ENCODE peak calls at places on chromosomes 11 and 22, in six cellular contexts. One of them, this sample, is unnamed.
A peak's percentile ranks its signal among the peaks of the same experiment; 100 is the strongest.

GRCh38 chr11:28836285-28837081 is 728.3 kb downstream of the METTL15 start:
- DNase-seq in activated CD8-positive, alpha-beta memory T cell treated with anti-CD3 and anti-CD28 coated beads, Interleukin-2, amount 50 U/mL, for 48 hours: no peak
- DNase-seq in transverse colon: no peak
- DNase-seq in RWPE1: peak; percentile 74
- DNase-seq in stimulated activated CD4-positive, alpha-beta T cell treated with anti-CD3 and anti-CD28 coated beads, Interleukin-2, amount 100 ng/mL, for 48 hours: no peak
- DNase-seq in WTC11: no peak
- DNase-seq in this sample: no peak

GRCh38 chr11:119709638-119710346 is 19.2 kb downstream of the NECTIN1 start:
- DNase-seq in stimulated activated CD4-positive, alpha-beta T cell treated with anti-CD3 and anti-CD28 coated beads, Interleukin-2, amount 100 ng/mL, for 48 hours: no peak
- DNase-seq in transverse colon: no peak
- DNase-seq in RWPE1: no peak
- DNase-seq in WTC11: peak; percentile 53
- DNase-seq in activated CD8-positive, alpha-beta memory T cell treated with anti-CD3 and anti-CD28 coated beads, Interleukin-2, amount 50 U/mL, for 48 hours: no peak
- DNase-seq in this sample: no peak

GRCh38 chr11:8543278-8543677 is 50.8 kb downstream of the STK33 start:
- DNase-seq in stimulated activated CD4-positive, alpha-beta T cell treated with anti-CD3 and anti-CD28 coated beads, Interleukin-2, amount 100 ng/mL, for 48 hours: no peak
- DNase-seq in WTC11: no peak
- DNase-seq in transverse colon: no peak
- DNase-seq in activated CD8-positive, alpha-beta memory T cell treated with anti-CD3 and anti-CD28 coated beads, Interleukin-2, amount 50 U/mL, for 48 hours: no peak
- DNase-seq in RWPE1: no peak
- DNase-seq in this sample: no peak

GRCh38 chr11:117430293-117430955 is 102.8 kb downstream of the CEP164 start:
- DNase-seq in RWPE1: no peak
- DNase-seq in stimulated activated CD4-positive, alpha-beta T cell treated with anti-CD3 and anti-CD28 coated beads, Interleukin-2, amount 100 ng/mL, for 48 hours: no peak
- DNase-seq in transverse colon: no peak
- DNase-seq in activated CD8-positive, alpha-beta memory T cell treated with anti-CD3 and anti-CD28 coated beads, Interleukin-2, amount 50 U/mL, for 48 hours: no peak
- DNase-seq in WTC11: no peak
- DNase-seq in this sample: no peak

GRCh38 chr11:64407630-64408029 is 48.7 kb downstream of the RPS6KA4 start:
- DNase-seq in activated CD8-positive, alpha-beta memory T cell treated with anti-CD3 and anti-CD28 coated beads, Interleukin-2, amount 50 U/mL, for 48 hours: no peak
- DNase-seq in stimulated activated CD4-positive, alpha-beta T cell treated with anti-CD3 and anti-CD28 coated beads, Interleukin-2, amount 100 ng/mL, for 48 hours: no peak
- DNase-seq in WTC11: no peak
- DNase-seq in transverse colon: no peak
- DNase-seq in RWPE1: no peak
- DNase-seq in this sample: no peak

GRCh38 chr11:29534831-29535230 is 482.0 kb downstream of the KCNA4 start:
- DNase-seq in WTC11: no peak
- DNase-seq in transverse colon: no peak
- DNase-seq in activated CD8-positive, alpha-beta memory T cell treated with anti-CD3 and anti-CD28 coated beads, Interleukin-2, amount 50 U/mL, for 48 hours: no peak
- DNase-seq in stimulated activated CD4-positive, alpha-beta T cell treated with anti-CD3 and anti-CD28 coated beads, Interleukin-2, amount 100 ng/mL, for 48 hours: no peak
- DNase-seq in RWPE1: peak; percentile 13
- DNase-seq in this sample: no peak

GRCh38 chr11:68658097-68658496 is 26.2 kb upstream of the GAL start:
- DNase-seq in transverse colon: no peak
- DNase-seq in WTC11: no peak
- DNase-seq in activated CD8-positive, alpha-beta memory T cell treated with anti-CD3 and anti-CD28 coated beads, Interleukin-2, amount 50 U/mL, for 48 hours: no peak
- DNase-seq in RWPE1: no peak
- DNase-seq in stimulated activated CD4-positive, alpha-beta T cell treated with anti-CD3 and anti-CD28 coated beads, Interleukin-2, amount 100 ng/mL, for 48 hours: no peak
- DNase-seq in this sample: no peak

GRCh38 chr22:37970864-37971263 is 13.5 kb downstream of the SOX10 start:
- DNase-seq in RWPE1: no peak
- DNase-seq in transverse colon: no peak
- DNase-seq in stimulated activated CD4-positive, alpha-beta T cell treated with anti-CD3 and anti-CD28 coated beads, Interleukin-2, amount 100 ng/mL, for 48 hours: no peak
- DNase-seq in WTC11: no peak
- DNase-seq in activated CD8-positive, alpha-beta memory T cell treated with anti-CD3 and anti-CD28 coated beads, Interleukin-2, amount 50 U/mL, for 48 hours: no peak
- DNase-seq in this sample: no peak

GRCh38 chr11:116603783-116604323 is 168.9 kb downstream of the BUD13 start:
- DNase-seq in WTC11: no peak
- DNase-seq in stimulated activated CD4-positive, alpha-beta T cell treated with anti-CD3 and anti-CD28 coated beads, Interleukin-2, amount 100 ng/mL, for 48 hours: no peak
- DNase-seq in RWPE1: no peak
- DNase-seq in activated CD8-positive, alpha-beta memory T cell treated with anti-CD3 and anti-CD28 coated beads, Interleukin-2, amount 50 U/mL, for 48 hours: peak; percentile 18
- DNase-seq in transverse colon: no peak
- DNase-seq in this sample: no peak

GRCh38 chr11:6251120-6251733 is 8.4 kb upstream of the CCKBR start:
- DNase-seq in transverse colon: peak; percentile 82
- DNase-seq in activated CD8-positive, alpha-beta memory T cell treated with anti-CD3 and anti-CD28 coated beads, Interleukin-2, amount 50 U/mL, for 48 hours: peak; percentile 76
- DNase-seq in WTC11: peak; percentile 89
- DNase-seq in RWPE1: peak; percentile 47
- DNase-seq in stimulated activated CD4-positive, alpha-beta T cell treated with anti-CD3 and anti-CD28 coated beads, Interleukin-2, amount 100 ng/mL, for 48 hours: peak; percentile 49
- DNase-seq in this sample: peak; percentile 84

GRCh38 chr11:131495417-131495816 is 125.0 kb downstream of the NTM start:
- DNase-seq in WTC11: no peak
- DNase-seq in RWPE1: no peak
- DNase-seq in activated CD8-positive, alpha-beta memory T cell treated with anti-CD3 and anti-CD28 coated beads, Interleukin-2, amount 50 U/mL, for 48 hours: no peak
- DNase-seq in stimulated activated CD4-positive, alpha-beta T cell treated with anti-CD3 and anti-CD28 coated beads, Interleukin-2, amount 100 ng/mL, for 48 hours: no peak
- DNase-seq in transverse colon: peak; percentile 20
- DNase-seq in this sample: no peak

GRCh38 chr11:120004723-120005122 is 133.2 kb downstream of the TRIM29 start:
- DNase-seq in stimulated activated CD4-positive, alpha-beta T cell treated with anti-CD3 and anti-CD28 coated beads, Interleukin-2, amount 100 ng/mL, for 48 hours: no peak
- DNase-seq in WTC11: no peak
- DNase-seq in activated CD8-positive, alpha-beta memory T cell treated with anti-CD3 and anti-CD28 coated beads, Interleukin-2, amount 50 U/mL, for 48 hours: no peak
- DNase-seq in RWPE1: no peak
- DNase-seq in transverse colon: no peak
- DNase-seq in this sample: no peak

GRCh38 chr11:110185599-110185998 is 92.4 kb downstream of the ZC3H12C start:
- DNase-seq in transverse colon: no peak
- DNase-seq in stimulated activated CD4-positive, alpha-beta T cell treated with anti-CD3 and anti-CD28 coated beads, Interleukin-2, amount 100 ng/mL, for 48 hours: no peak
- DNase-seq in RWPE1: no peak
- DNase-seq in WTC11: no peak
- DNase-seq in activated CD8-positive, alpha-beta memory T cell treated with anti-CD3 and anti-CD28 coated beads, Interleukin-2, amount 50 U/mL, for 48 hours: no peak
- DNase-seq in this sample: no peak

GRCh38 chr11:73375830-73376167 is 400 bp upstream of the RELT start:
- DNase-seq in transverse colon: no peak
- DNase-seq in stimulated activated CD4-positive, alpha-beta T cell treated with anti-CD3 and anti-CD28 coated beads, Interleukin-2, amount 100 ng/mL, for 48 hours: no peak
- DNase-seq in activated CD8-positive, alpha-beta memory T cell treated with anti-CD3 and anti-CD28 coated beads, Interleukin-2, amount 50 U/mL, for 48 hours: no peak
- DNase-seq in WTC11: no peak
- DNase-seq in RWPE1: no peak
- DNase-seq in this sample: no peak

GRCh38 chr11:72069787-72070251 is 10.5 kb downstream of the NUMA1 start:
- DNase-seq in transverse colon: peak; percentile 83
- DNase-seq in RWPE1: peak; percentile 69
- DNase-seq in activated CD8-positive, alpha-beta memory T cell treated with anti-CD3 and anti-CD28 coated beads, Interleukin-2, amount 50 U/mL, for 48 hours: no peak
- DNase-seq in stimulated activated CD4-positive, alpha-beta T cell treated with anti-CD3 and anti-CD28 coated beads, Interleukin-2, amount 100 ng/mL, for 48 hours: no peak
- DNase-seq in WTC11: no peak
- DNase-seq in this sample: no peak

GRCh38 chr22:23251445-23252093 is 71.3 kb downstream of the BCR start:
- DNase-seq in transverse colon: peak; percentile 43
- DNase-seq in RWPE1: peak; percentile 38
- DNase-seq in stimulated activated CD4-positive, alpha-beta T cell treated with anti-CD3 and anti-CD28 coated beads, Interleukin-2, amount 100 ng/mL, for 48 hours: no peak
- DNase-seq in WTC11: no peak
- DNase-seq in activated CD8-positive, alpha-beta memory T cell treated with anti-CD3 and anti-CD28 coated beads, Interleukin-2, amount 50 U/mL, for 48 hours: no peak
- DNase-seq in this sample: no peak

GRCh38 chr11:84396521-84396920 is 1110.4 kb upstream of the CCDC90B start:
- DNase-seq in transverse colon: no peak
- DNase-seq in WTC11: no peak
- DNase-seq in activated CD8-positive, alpha-beta memory T cell treated with anti-CD3 and anti-CD28 coated beads, Interleukin-2, amount 50 U/mL, for 48 hours: no peak
- DNase-seq in stimulated activated CD4-positive, alpha-beta T cell treated with anti-CD3 and anti-CD28 coated beads, Interleukin-2, amount 100 ng/mL, for 48 hours: no peak
- DNase-seq in RWPE1: no peak
- DNase-seq in this sample: no peak

GRCh38 chr11:62269654-62270278 is at the start of gene SCGB2A2:
- DNase-seq in WTC11: no peak
- DNase-seq in activated CD8-positive, alpha-beta memory T cell treated with anti-CD3 and anti-CD28 coated beads, Interleukin-2, amount 50 U/mL, for 48 hours: no peak
- DNase-seq in transverse colon: no peak
- DNase-seq in stimulated activated CD4-positive, alpha-beta T cell treated with anti-CD3 and anti-CD28 coated beads, Interleukin-2, amount 100 ng/mL, for 48 hours: no peak
- DNase-seq in RWPE1: peak; percentile 16
- DNase-seq in this sample: no peak

GRCh38 chr11:69513196-69513595 is 31.7 kb downstream of the LINC01488 start:
- DNase-seq in RWPE1: no peak
- DNase-seq in activated CD8-positive, alpha-beta memory T cell treated with anti-CD3 and anti-CD28 coated beads, Interleukin-2, amount 50 U/mL, for 48 hours: no peak
- DNase-seq in WTC11: no peak
- DNase-seq in stimulated activated CD4-positive, alpha-beta T cell treated with anti-CD3 and anti-CD28 coated beads, Interleukin-2, amount 100 ng/mL, for 48 hours: no peak
- DNase-seq in transverse colon: no peak
- DNase-seq in this sample: no peak

GRCh38 chr11:67438121-67438902 is 830 bp upstream of the PTPRCAP start:
- DNase-seq in transverse colon: peak; percentile 76
- DNase-seq in RWPE1: no peak
- DNase-seq in stimulated activated CD4-positive, alpha-beta T cell treated with anti-CD3 and anti-CD28 coated beads, Interleukin-2, amount 100 ng/mL, for 48 hours: peak; percentile 69
- DNase-seq in activated CD8-positive, alpha-beta memory T cell treated with anti-CD3 and anti-CD28 coated beads, Interleukin-2, amount 50 U/mL, for 48 hours: peak; percentile 89
- DNase-seq in WTC11: no peak
- DNase-seq in this sample: no peak

GRCh38 chr22:30947821-30948454 is 20.6 kb downstream of the MORC2 start:
- DNase-seq in stimulated activated CD4-positive, alpha-beta T cell treated with anti-CD3 and anti-CD28 coated beads, Interleukin-2, amount 100 ng/mL, for 48 hours: no peak
- DNase-seq in RWPE1: peak; percentile 13
- DNase-seq in transverse colon: no peak
- DNase-seq in WTC11: no peak
- DNase-seq in activated CD8-positive, alpha-beta memory T cell treated with anti-CD3 and anti-CD28 coated beads, Interleukin-2, amount 50 U/mL, for 48 hours: no peak
- DNase-seq in this sample: no peak

GRCh38 chr11:15665368-15665871 is 550.7 kb downstream of the INSC start:
- DNase-seq in RWPE1: no peak
- DNase-seq in activated CD8-positive, alpha-beta memory T cell treated with anti-CD3 and anti-CD28 coated beads, Interleukin-2, amount 50 U/mL, for 48 hours: no peak
- DNase-seq in transverse colon: peak; percentile 14
- DNase-seq in stimulated activated CD4-positive, alpha-beta T cell treated with anti-CD3 and anti-CD28 coated beads, Interleukin-2, amount 100 ng/mL, for 48 hours: no peak
- DNase-seq in WTC11: no peak
- DNase-seq in this sample: no peak

GRCh38 chr11:69253028-69253427 is 40.9 kb upstream of the MYEOV start:
- DNase-seq in RWPE1: peak; percentile 42
- DNase-seq in activated CD8-positive, alpha-beta memory T cell treated with anti-CD3 and anti-CD28 coated beads, Interleukin-2, amount 50 U/mL, for 48 hours: no peak
- DNase-seq in WTC11: no peak
- DNase-seq in transverse colon: no peak
- DNase-seq in stimulated activated CD4-positive, alpha-beta T cell treated with anti-CD3 and anti-CD28 coated beads, Interleukin-2, amount 100 ng/mL, for 48 hours: no peak
- DNase-seq in this sample: no peak

GRCh38 chr11:19846654-19847330 is 134.2 kb downstream of the NAV2 start:
- DNase-seq in WTC11: no peak
- DNase-seq in activated CD8-positive, alpha-beta memory T cell treated with anti-CD3 and anti-CD28 coated beads, Interleukin-2, amount 50 U/mL, for 48 hours: no peak
- DNase-seq in transverse colon: no peak
- DNase-seq in RWPE1: no peak
- DNase-seq in stimulated activated CD4-positive, alpha-beta T cell treated with anti-CD3 and anti-CD28 coated beads, Interleukin-2, amount 100 ng/mL, for 48 hours: no peak
- DNase-seq in this sample: no peak

GRCh38 chr11:126891556-126892217 is 108.9 kb downstream of the KIRREL3 start:
- DNase-seq in WTC11: no peak
- DNase-seq in stimulated activated CD4-positive, alpha-beta T cell treated with anti-CD3 and anti-CD28 coated beads, Interleukin-2, amount 100 ng/mL, for 48 hours: no peak
- DNase-seq in transverse colon: no peak
- DNase-seq in activated CD8-positive, alpha-beta memory T cell treated with anti-CD3 and anti-CD28 coated beads, Interleukin-2, amount 50 U/mL, for 48 hours: no peak
- DNase-seq in RWPE1: no peak
- DNase-seq in this sample: no peak

GRCh38 chr11:78080818-78081495 is 1.3 kb upstream of the NDUFC2 start:
- DNase-seq in transverse colon: no peak
- DNase-seq in activated CD8-positive, alpha-beta memory T cell treated with anti-CD3 and anti-CD28 coated beads, Interleukin-2, amount 50 U/mL, for 48 hours: no peak
- DNase-seq in RWPE1: no peak
- DNase-seq in WTC11: no peak
- DNase-seq in stimulated activated CD4-positive, alpha-beta T cell treated with anti-CD3 and anti-CD28 coated beads, Interleukin-2, amount 100 ng/mL, for 48 hours: no peak
- DNase-seq in this sample: no peak

GRCh38 chr11:22392561-22392960 is 54.4 kb downstream of the SLC17A6 start:
- DNase-seq in stimulated activated CD4-positive, alpha-beta T cell treated with anti-CD3 and anti-CD28 coated beads, Interleukin-2, amount 100 ng/mL, for 48 hours: no peak
- DNase-seq in transverse colon: no peak
- DNase-seq in activated CD8-positive, alpha-beta memory T cell treated with anti-CD3 and anti-CD28 coated beads, Interleukin-2, amount 50 U/mL, for 48 hours: no peak
- DNase-seq in WTC11: no peak
- DNase-seq in RWPE1: no peak
- DNase-seq in this sample: no peak

GRCh38 chr22:20087319-20088262 is 7.5 kb downstream of the DGCR8 start:
- DNase-seq in activated CD8-positive, alpha-beta memory T cell treated with anti-CD3 and anti-CD28 coated beads, Interleukin-2, amount 50 U/mL, for 48 hours: no peak
- DNase-seq in stimulated activated CD4-positive, alpha-beta T cell treated with anti-CD3 and anti-CD28 coated beads, Interleukin-2, amount 100 ng/mL, for 48 hours: no peak
- DNase-seq in transverse colon: no peak
- DNase-seq in WTC11: no peak
- DNase-seq in RWPE1: no peak
- DNase-seq in this sample: no peak

GRCh38 chr11:3126901-3127691 is 38.0 kb downstream of the OSBPL5 start:
- DNase-seq in RWPE1: no peak
- DNase-seq in WTC11: peak; percentile 8
- DNase-seq in transverse colon: no peak
- DNase-seq in stimulated activated CD4-positive, alpha-beta T cell treated with anti-CD3 and anti-CD28 coated beads, Interleukin-2, amount 100 ng/mL, for 48 hours: no peak
- DNase-seq in activated CD8-positive, alpha-beta memory T cell treated with anti-CD3 and anti-CD28 coated beads, Interleukin-2, amount 50 U/mL, for 48 hours: no peak
- DNase-seq in this sample: no peak

GRCh38 chr11:96241351-96241841 is 101.6 kb downstream of the MAML2 start:
- DNase-seq in stimulated activated CD4-positive, alpha-beta T cell treated with anti-CD3 and anti-CD28 coated beads, Interleukin-2, amount 100 ng/mL, for 48 hours: no peak
- DNase-seq in transverse colon: peak; percentile 57
- DNase-seq in RWPE1: no peak
- DNase-seq in activated CD8-positive, alpha-beta memory T cell treated with anti-CD3 and anti-CD28 coated beads, Interleukin-2, amount 50 U/mL, for 48 hours: no peak
- DNase-seq in WTC11: no peak
- DNase-seq in this sample: no peak

GRCh38 chr22:32752868-32753520 is 48.5 kb upstream of the TIMP3 start:
- DNase-seq in WTC11: no peak
- DNase-seq in RWPE1: no peak
- DNase-seq in activated CD8-positive, alpha-beta memory T cell treated with anti-CD3 and anti-CD28 coated beads, Interleukin-2, amount 50 U/mL, for 48 hours: no peak
- DNase-seq in transverse colon: no peak
- DNase-seq in stimulated activated CD4-positive, alpha-beta T cell treated with anti-CD3 and anti-CD28 coated beads, Interleukin-2, amount 100 ng/mL, for 48 hours: no peak
- DNase-seq in this sample: no peak

GRCh38 chr11:112082729-112083128 is 3.8 kb downstream of the TIMM8B start:
- DNase-seq in RWPE1: no peak
- DNase-seq in stimulated activated CD4-positive, alpha-beta T cell treated with anti-CD3 and anti-CD28 coated beads, Interleukin-2, amount 100 ng/mL, for 48 hours: peak; percentile 17
- DNase-seq in activated CD8-positive, alpha-beta memory T cell treated with anti-CD3 and anti-CD28 coated beads, Interleukin-2, amount 50 U/mL, for 48 hours: no peak
- DNase-seq in transverse colon: no peak
- DNase-seq in WTC11: no peak
- DNase-seq in this sample: no peak

GRCh38 chr11:77431813-77432212 is 42.1 kb downstream of the PAK1 start:
- DNase-seq in WTC11: no peak
- DNase-seq in transverse colon: no peak
- DNase-seq in activated CD8-positive, alpha-beta memory T cell treated with anti-CD3 and anti-CD28 coated beads, Interleukin-2, amount 50 U/mL, for 48 hours: no peak
- DNase-seq in stimulated activated CD4-positive, alpha-beta T cell treated with anti-CD3 and anti-CD28 coated beads, Interleukin-2, amount 100 ng/mL, for 48 hours: no peak
- DNase-seq in RWPE1: no peak
- DNase-seq in this sample: no peak

GRCh38 chr22:26431151-26431995 is 2.3 kb downstream of the ASPHD2 start:
- DNase-seq in RWPE1: no peak
- DNase-seq in transverse colon: no peak
- DNase-seq in WTC11: no peak
- DNase-seq in activated CD8-positive, alpha-beta memory T cell treated with anti-CD3 and anti-CD28 coated beads, Interleukin-2, amount 50 U/mL, for 48 hours: no peak
- DNase-seq in stimulated activated CD4-positive, alpha-beta T cell treated with anti-CD3 and anti-CD28 coated beads, Interleukin-2, amount 100 ng/mL, for 48 hours: no peak
- DNase-seq in this sample: no peak